ENCODE peak calls at places on chromosomes 16 and 17, in six cellular contexts. One of them, this sample, is unnamed.

GRCh38 chr17:18917506-18918032 is 34.4 kb upstream of the SLC5A10 start:
- DNase-seq in CD4-positive, alpha-beta memory T cell: no peak
- DNase-seq in cardiac septum: no peak
- DNase-seq in AG09319: no peak
- DNase-seq in stimulated activated CD4-positive, alpha-beta T cell treated with anti-CD3 and anti-CD28 coated beads, Interleukin-2, amount 100 ng/mL, for 48 hours: no peak
- DNase-seq in hippocampal formation: no peak
- DNase-seq in this sample: no peak

GRCh38 chr17:70109497-70109896 is 34.5 kb downstream of the KCNJ16 start:
- DNase-seq in stimulated activated CD4-positive, alpha-beta T cell treated with anti-CD3 and anti-CD28 coated beads, Interleukin-2, amount 100 ng/mL, for 48 hours: no peak
- DNase-seq in AG09319: no peak
- DNase-seq in hippocampal formation: no peak
- DNase-seq in cardiac septum: no peak
- DNase-seq in CD4-positive, alpha-beta memory T cell: no peak
- DNase-seq in this sample: no peak

GRCh38 chr16:56477096-56477878 is 25.9 kb downstream of the OGFOD1 start:
- DNase-seq in hippocampal formation: no peak
- DNase-seq in AG09319: peak
- DNase-seq in cardiac septum: no peak
- DNase-seq in stimulated activated CD4-positive, alpha-beta T cell treated with anti-CD3 and anti-CD28 coated beads, Interleukin-2, amount 100 ng/mL, for 48 hours: no peak
- DNase-seq in CD4-positive, alpha-beta memory T cell: no peak
- DNase-seq in this sample: no peak

GRCh38 chr16:35559911-35560636 is 2100.7 kb downstream of the TP53TG3F start:
- DNase-seq in cardiac septum: no peak
- DNase-seq in stimulated activated CD4-positive, alpha-beta T cell treated with anti-CD3 and anti-CD28 coated beads, Interleukin-2, amount 100 ng/mL, for 48 hours: no peak
- DNase-seq in CD4-positive, alpha-beta memory T cell: no peak
- DNase-seq in hippocampal formation: no peak
- DNase-seq in AG09319: no peak
- DNase-seq in this sample: peak

GRCh38 chr16:17367932-17368331 is 102.8 kb downstream of the XYLT1 start:
- DNase-seq in cardiac septum: no peak
- DNase-seq in CD4-positive, alpha-beta memory T cell: no peak
- DNase-seq in hippocampal formation: no peak
- DNase-seq in stimulated activated CD4-positive, alpha-beta T cell treated with anti-CD3 and anti-CD28 coated beads, Interleukin-2, amount 100 ng/mL, for 48 hours: no peak
- DNase-seq in AG09319: no peak
- DNase-seq in this sample: peak

GRCh38 chr16:79355600-79356358 is 244.8 kb downstream of the MAF start:
- DNase-seq in stimulated activated CD4-positive, alpha-beta T cell treated with anti-CD3 and anti-CD28 coated beads, Interleukin-2, amount 100 ng/mL, for 48 hours: no peak
- DNase-seq in cardiac septum: no peak
- DNase-seq in AG09319: no peak
- DNase-seq in hippocampal formation: no peak
- DNase-seq in CD4-positive, alpha-beta memory T cell: no peak
- DNase-seq in this sample: no peak

GRCh38 chr16:1640261-1640956 is 28.2 kb downstream of the CRAMP1 start:
- DNase-seq in cardiac septum: no peak
- DNase-seq in AG09319: no peak
- DNase-seq in hippocampal formation: no peak
- DNase-seq in CD4-positive, alpha-beta memory T cell: no peak
- DNase-seq in stimulated activated CD4-positive, alpha-beta T cell treated with anti-CD3 and anti-CD28 coated beads, Interleukin-2, amount 100 ng/mL, for 48 hours: no peak
- DNase-seq in this sample: no peak

GRCh38 chr16:85761866-85762265 is 11.0 kb upstream of the C16orf74 start:
- DNase-seq in stimulated activated CD4-positive, alpha-beta T cell treated with anti-CD3 and anti-CD28 coated beads, Interleukin-2, amount 100 ng/mL, for 48 hours: no peak
- DNase-seq in cardiac septum: no peak
- DNase-seq in hippocampal formation: no peak
- DNase-seq in CD4-positive, alpha-beta memory T cell: no peak
- DNase-seq in AG09319: no peak
- DNase-seq in this sample: no peak

GRCh38 chr16:23527961-23528634 is 17.8 kb upstream of the GGA2 start:
- DNase-seq in stimulated activated CD4-positive, alpha-beta T cell treated with anti-CD3 and anti-CD28 coated beads, Interleukin-2, amount 100 ng/mL, for 48 hours: no peak
- DNase-seq in cardiac septum: no peak
- DNase-seq in hippocampal formation: no peak
- DNase-seq in AG09319: no peak
- DNase-seq in CD4-positive, alpha-beta memory T cell: no peak
- DNase-seq in this sample: no peak

GRCh38 chr16:19583665-19584300 is 28.3 kb downstream of the VPS35L start:
- DNase-seq in AG09319: no peak
- DNase-seq in cardiac septum: no peak
- DNase-seq in stimulated activated CD4-positive, alpha-beta T cell treated with anti-CD3 and anti-CD28 coated beads, Interleukin-2, amount 100 ng/mL, for 48 hours: peak
- DNase-seq in CD4-positive, alpha-beta memory T cell: no peak
- DNase-seq in hippocampal formation: no peak
- DNase-seq in this sample: peak

GRCh38 chr17:5139454-5139725 is 23.6 kb downstream of the USP6 start:
- DNase-seq in stimulated activated CD4-positive, alpha-beta T cell treated with anti-CD3 and anti-CD28 coated beads, Interleukin-2, amount 100 ng/mL, for 48 hours: no peak
- DNase-seq in cardiac septum: no peak
- DNase-seq in AG09319: no peak
- DNase-seq in hippocampal formation: no peak
- DNase-seq in CD4-positive, alpha-beta memory T cell: no peak
- DNase-seq in this sample: no peak

GRCh38 chr17:37770631-37771518 is 26.0 kb upstream of the HNF1B start:
- DNase-seq in CD4-positive, alpha-beta memory T cell: no peak
- DNase-seq in cardiac septum: no peak
- DNase-seq in stimulated activated CD4-positive, alpha-beta T cell treated with anti-CD3 and anti-CD28 coated beads, Interleukin-2, amount 100 ng/mL, for 48 hours: peak
- DNase-seq in AG09319: peak
- DNase-seq in hippocampal formation: no peak
- DNase-seq in this sample: peak

GRCh38 chr17:49880291-49881053 is 32.6 kb upstream of the TAC4 start:
- DNase-seq in AG09319: peak
- DNase-seq in CD4-positive, alpha-beta memory T cell: peak
- DNase-seq in stimulated activated CD4-positive, alpha-beta T cell treated with anti-CD3 and anti-CD28 coated beads, Interleukin-2, amount 100 ng/mL, for 48 hours: peak
- DNase-seq in cardiac septum: peak
- DNase-seq in hippocampal formation: peak
- DNase-seq in this sample: peak

GRCh38 chr17:8057691-8058114 is 18.8 kb downstream of the ALOX15B start:
- DNase-seq in hippocampal formation: peak
- DNase-seq in AG09319: peak
- DNase-seq in CD4-positive, alpha-beta memory T cell: peak
- DNase-seq in stimulated activated CD4-positive, alpha-beta T cell treated with anti-CD3 and anti-CD28 coated beads, Interleukin-2, amount 100 ng/mL, for 48 hours: peak
- DNase-seq in cardiac septum: peak
- DNase-seq in this sample: peak

GRCh38 chr16:56327929-56328258 is 97.5 kb downstream of the AMFR start:
- DNase-seq in cardiac septum: no peak
- DNase-seq in stimulated activated CD4-positive, alpha-beta T cell treated with anti-CD3 and anti-CD28 coated beads, Interleukin-2, amount 100 ng/mL, for 48 hours: no peak
- DNase-seq in CD4-positive, alpha-beta memory T cell: no peak
- DNase-seq in hippocampal formation: no peak
- DNase-seq in AG09319: no peak
- DNase-seq in this sample: no peak